ENCODE peak calls at places on chromosome 3, in six cellular contexts. One of them, this sample, is unnamed.

GRCh38 chr3:121529308-121529707 is 16.5 kb downstream of the POLQ start:
- DNase-seq in foreskin fibroblast: no peak
- DNase-seq in choroid plexus epithelial cell: peak; percentile 66
- DNase-seq in AG09309: no peak
- DNase-seq in colonic mucosa: no peak
- DNase-seq in neural crest cell: no peak
- DNase-seq in this sample: no peak

GRCh38 chr3:56219894-56220805 is 248.1 kb downstream of the ERC2 start:
- DNase-seq in choroid plexus epithelial cell: peak; percentile 5
- DNase-seq in AG09309: no peak
- DNase-seq in foreskin fibroblast: peak; percentile 8
- DNase-seq in neural crest cell: no peak
- DNase-seq in colonic mucosa: no peak
- DNase-seq in this sample: no peak

GRCh38 chr3:172777901-172778300 is 27.4 kb downstream of the ECT2 start:
- DNase-seq in foreskin fibroblast: no peak
- DNase-seq in AG09309: no peak
- DNase-seq in neural crest cell: no peak
- DNase-seq in choroid plexus epithelial cell: no peak
- DNase-seq in colonic mucosa: no peak
- DNase-seq in this sample: no peak

GRCh38 chr3:37810788-37811187 is 50.9 kb upstream of the CTDSPL start:
- DNase-seq in choroid plexus epithelial cell: no peak
- DNase-seq in AG09309: no peak
- DNase-seq in foreskin fibroblast: no peak
- DNase-seq in neural crest cell: no peak
- DNase-seq in colonic mucosa: no peak
- DNase-seq in this sample: no peak

GRCh38 chr3:60154011-60154410 is 1097.2 kb downstream of the FHIT start:
- DNase-seq in AG09309: no peak
- DNase-seq in foreskin fibroblast: no peak
- DNase-seq in neural crest cell: no peak
- DNase-seq in choroid plexus epithelial cell: no peak
- DNase-seq in colonic mucosa: no peak
- DNase-seq in this sample: no peak

GRCh38 chr3:177629276-177629675 is 432.0 kb upstream of the TBL1XR1 start:
- DNase-seq in choroid plexus epithelial cell: no peak
- DNase-seq in colonic mucosa: no peak
- DNase-seq in foreskin fibroblast: no peak
- DNase-seq in AG09309: no peak
- DNase-seq in neural crest cell: no peak
- DNase-seq in this sample: no peak

GRCh38 chr3:105608623-105609022 is 241.9 kb downstream of the ALCAM start:
- DNase-seq in colonic mucosa: no peak
- DNase-seq in AG09309: no peak
- DNase-seq in foreskin fibroblast: no peak
- DNase-seq in choroid plexus epithelial cell: no peak
- DNase-seq in neural crest cell: no peak
- DNase-seq in this sample: no peak

GRCh38 chr3:39639344-39640236 is 169.8 kb upstream of the MYRIP start:
- DNase-seq in colonic mucosa: no peak
- DNase-seq in foreskin fibroblast: peak; percentile 95
- DNase-seq in AG09309: peak; percentile 81
- DNase-seq in choroid plexus epithelial cell: peak; percentile 93
- DNase-seq in neural crest cell: no peak
- DNase-seq in this sample: peak; percentile 72

GRCh38 chr3:132418916-132419315 is 1.6 kb downstream of the DNAJC13 start:
- DNase-seq in choroid plexus epithelial cell: peak; percentile 39
- DNase-seq in AG09309: no peak
- DNase-seq in foreskin fibroblast: no peak
- DNase-seq in neural crest cell: no peak
- DNase-seq in colonic mucosa: no peak
- DNase-seq in this sample: no peak

GRCh38 chr3:15815696-15816095 is 17.9 kb upstream of the ANKRD28 start:
- DNase-seq in AG09309: no peak
- DNase-seq in choroid plexus epithelial cell: peak; percentile 87
- DNase-seq in colonic mucosa: no peak
- DNase-seq in neural crest cell: no peak
- DNase-seq in foreskin fibroblast: peak; percentile 51
- DNase-seq in this sample: peak; percentile 64

GRCh38 chr3:105502333-105502732 is 135.6 kb downstream of the ALCAM start:
- DNase-seq in neural crest cell: no peak
- DNase-seq in foreskin fibroblast: no peak
- DNase-seq in choroid plexus epithelial cell: no peak
- DNase-seq in colonic mucosa: no peak
- DNase-seq in AG09309: no peak
- DNase-seq in this sample: no peak

GRCh38 chr3:10483364-10483675 is 22.1 kb downstream of the ATP2B2 start:
- DNase-seq in colonic mucosa: no peak
- DNase-seq in neural crest cell: no peak
- DNase-seq in AG09309: no peak
- DNase-seq in choroid plexus epithelial cell: no peak
- DNase-seq in foreskin fibroblast: no peak
- DNase-seq in this sample: no peak

GRCh38 chr3:135125171-135125801 is 330.2 kb downstream of the EPHB1 start:
- DNase-seq in AG09309: no peak
- DNase-seq in colonic mucosa: no peak
- DNase-seq in choroid plexus epithelial cell: peak; percentile 24
- DNase-seq in foreskin fibroblast: peak; percentile 16
- DNase-seq in neural crest cell: peak; percentile 39
- DNase-seq in this sample: no peak

GRCh38 chr3:4582634-4583033 is 89.5 kb downstream of the ITPR1 start:
- DNase-seq in choroid plexus epithelial cell: peak; percentile 38
- DNase-seq in neural crest cell: no peak
- DNase-seq in colonic mucosa: no peak
- DNase-seq in foreskin fibroblast: no peak
- DNase-seq in AG09309: no peak
- DNase-seq in this sample: no peak

GRCh38 chr3:4583441-4583840 is 90.3 kb downstream of the ITPR1 start:
- DNase-seq in colonic mucosa: no peak
- DNase-seq in AG09309: no peak
- DNase-seq in choroid plexus epithelial cell: no peak
- DNase-seq in foreskin fibroblast: no peak
- DNase-seq in neural crest cell: no peak
- DNase-seq in this sample: no peak

GRCh38 chr3:4586381-4586780 is 93.2 kb downstream of the ITPR1 start:
- DNase-seq in colonic mucosa: no peak
- DNase-seq in foreskin fibroblast: no peak
- DNase-seq in AG09309: no peak
- DNase-seq in choroid plexus epithelial cell: no peak
- DNase-seq in neural crest cell: no peak
- DNase-seq in this sample: no peak

GRCh38 chr3:4587061-4587837 is 94.1 kb downstream of the ITPR1 start:
- DNase-seq in choroid plexus epithelial cell: no peak
- DNase-seq in colonic mucosa: no peak
- DNase-seq in neural crest cell: no peak
- DNase-seq in AG09309: no peak
- DNase-seq in foreskin fibroblast: no peak
- DNase-seq in this sample: no peak

DNA sequence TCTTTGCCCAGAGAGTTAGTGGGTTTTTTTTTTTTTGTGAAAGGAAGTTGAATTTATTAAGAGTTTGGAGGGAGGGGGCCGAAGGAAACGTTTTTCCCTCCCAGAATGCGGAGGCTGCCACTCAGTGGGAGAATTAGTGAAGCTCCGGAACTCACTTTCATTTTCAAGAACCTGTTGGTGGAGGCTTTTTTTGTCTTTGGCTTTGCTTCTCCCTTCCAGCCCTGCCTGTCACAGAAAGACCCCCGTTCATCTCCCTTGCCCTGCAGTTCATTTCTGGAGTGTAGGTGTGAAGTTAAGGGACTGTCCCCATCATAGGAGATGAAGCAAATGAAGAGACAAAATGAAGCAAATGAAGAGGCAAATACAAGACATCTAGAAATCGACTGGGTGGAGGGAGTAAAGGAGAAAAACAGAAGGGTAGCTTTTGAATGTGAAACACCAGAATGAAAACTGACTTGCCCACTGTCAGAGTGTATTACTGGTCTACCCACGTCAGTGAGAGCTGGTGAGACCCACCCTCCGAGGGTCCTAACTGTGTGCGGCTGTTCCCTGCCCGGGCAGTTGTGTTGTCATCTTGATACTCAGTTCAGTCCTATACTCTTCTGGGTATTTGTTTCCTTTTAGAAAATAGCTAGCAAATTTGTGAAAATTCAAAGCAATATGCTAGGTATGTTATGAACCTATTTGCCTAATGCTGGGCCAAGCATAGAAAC is 91.5 kb downstream of the ITPR1 start:
- DNase-seq in colonic mucosa: no peak
- DNase-seq in AG09309: no peak
- DNase-seq in foreskin fibroblast: no peak
- DNase-seq in choroid plexus epithelial cell: peak; percentile 36
- DNase-seq in neural crest cell: no peak
- DNase-seq in this sample: no peak
- TF ChIP-seq CTCF in colonic mucosa: no peak
- TF ChIP-seq CTCF in AG09309: no peak
- TF ChIP-seq CTCF in foreskin fibroblast: no peak
- TF ChIP-seq CTCF in choroid plexus epithelial cell: peak; percentile 46
- TF ChIP-seq CTCF in neural crest cell: no peak
- TF ChIP-seq CTCF in this sample: peak; percentile 7

GRCh38 chr3:184227481-184227935 is 1.9 kb upstream of the VWA5B2 start:
- DNase-seq in AG09309: no peak
- DNase-seq in colonic mucosa: no peak
- DNase-seq in choroid plexus epithelial cell: peak; percentile 32
- DNase-seq in neural crest cell: peak; percentile 28
- DNase-seq in foreskin fibroblast: no peak
- DNase-seq in this sample: no peak
- TF ChIP-seq CTCF in AG09309: peak; percentile 83
- TF ChIP-seq CTCF in colonic mucosa: peak; percentile 84
- TF ChIP-seq CTCF in choroid plexus epithelial cell: peak; percentile 91
- TF ChIP-seq CTCF in neural crest cell: peak; percentile 80
- TF ChIP-seq CTCF in foreskin fibroblast: peak; percentile 87
- TF ChIP-seq CTCF in this sample: peak; percentile 84

GRCh38 chr3:5787863-5788488 is 600.5 kb downstream of the EDEM1 start:
- DNase-seq in choroid plexus epithelial cell: no peak
- DNase-seq in AG09309: no peak
- DNase-seq in neural crest cell: peak; percentile 6
- DNase-seq in foreskin fibroblast: no peak
- DNase-seq in colonic mucosa: peak; percentile 24
- DNase-seq in this sample: no peak
- TF ChIP-seq CTCF in choroid plexus epithelial cell: no peak
- TF ChIP-seq CTCF in AG09309: no peak
- TF ChIP-seq CTCF in neural crest cell: peak; percentile 59
- TF ChIP-seq CTCF in foreskin fibroblast: no peak
- TF ChIP-seq CTCF in colonic mucosa: no peak
- TF ChIP-seq CTCF in this sample: no peak

GRCh38 chr3:101803152-101803782 is 24.3 kb downstream of the NXPE3 start:
- DNase-seq in foreskin fibroblast: peak; percentile 47
- DNase-seq in AG09309: peak; percentile 49
- DNase-seq in choroid plexus epithelial cell: peak; percentile 89
- DNase-seq in neural crest cell: peak; percentile 34
- DNase-seq in colonic mucosa: peak; percentile 71
- DNase-seq in this sample: no peak

GRCh38 chr3:101806491-101806890 is 27.5 kb downstream of the NXPE3 start:
- DNase-seq in AG09309: no peak
- DNase-seq in neural crest cell: no peak
- DNase-seq in colonic mucosa: no peak
- DNase-seq in foreskin fibroblast: no peak
- DNase-seq in choroid plexus epithelial cell: no peak
- DNase-seq in this sample: no peak

GRCh38 chr3:101803939-101804338 is 24.9 kb downstream of the NXPE3 start:
- DNase-seq in colonic mucosa: no peak
- DNase-seq in AG09309: no peak
- DNase-seq in choroid plexus epithelial cell: no peak
- DNase-seq in foreskin fibroblast: no peak
- DNase-seq in neural crest cell: no peak
- DNase-seq in this sample: no peak

GRCh38 chr3:101801174-101801573 is 22.2 kb downstream of the NXPE3 start:
- DNase-seq in AG09309: no peak
- DNase-seq in colonic mucosa: no peak
- DNase-seq in neural crest cell: no peak
- DNase-seq in foreskin fibroblast: no peak
- DNase-seq in choroid plexus epithelial cell: no peak
- DNase-seq in this sample: no peak

GRCh38 chr3:101802179-101802578 is 23.2 kb downstream of the NXPE3 start:
- DNase-seq in foreskin fibroblast: no peak
- DNase-seq in choroid plexus epithelial cell: no peak
- DNase-seq in neural crest cell: no peak
- DNase-seq in colonic mucosa: no peak
- DNase-seq in AG09309: no peak
- DNase-seq in this sample: no peak
- TF ChIP-seq CTCF in foreskin fibroblast: no peak
- TF ChIP-seq CTCF in choroid plexus epithelial cell: no peak
- TF ChIP-seq CTCF in neural crest cell: no peak
- TF ChIP-seq CTCF in colonic mucosa: no peak
- TF ChIP-seq CTCF in AG09309: no peak
- TF ChIP-seq CTCF in this sample: no peak

DNA sequence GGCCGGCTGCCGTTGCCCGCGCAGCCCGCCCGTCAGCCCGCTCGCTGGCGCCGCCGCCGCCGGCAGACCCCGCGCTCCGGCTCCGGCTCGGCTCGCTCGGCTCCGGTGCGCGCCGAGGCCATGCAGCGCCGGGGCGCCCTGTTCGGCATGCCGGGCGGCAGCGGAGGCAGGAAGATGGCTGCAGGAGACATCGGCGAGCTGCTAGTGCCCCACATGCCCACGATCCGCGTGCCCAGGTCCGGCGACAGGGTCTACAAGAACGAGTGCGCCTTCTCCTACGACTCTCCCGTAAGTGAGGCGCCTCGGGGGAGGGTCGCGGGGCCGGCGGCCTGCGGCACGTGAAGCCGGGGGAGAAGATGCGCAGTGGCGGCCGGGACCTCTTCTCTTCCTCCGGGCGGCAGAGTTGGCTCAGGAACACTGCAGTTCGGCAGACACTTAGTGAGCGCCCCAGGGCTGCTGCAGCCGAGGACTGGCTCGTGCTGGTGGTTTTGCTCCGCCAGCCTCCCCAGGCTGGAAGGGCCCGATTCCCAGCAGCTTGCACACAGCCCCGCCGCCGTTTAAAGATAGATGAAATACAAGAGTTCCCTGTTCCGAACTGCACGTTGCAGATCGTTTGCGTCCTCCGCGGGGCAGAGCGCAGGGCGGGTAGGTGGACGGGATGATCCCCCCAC is 401 bp downstream of the USP13 start:
- DNase-seq in choroid plexus epithelial cell: peak; percentile 88
- DNase-seq in AG09309: peak; percentile 52
- DNase-seq in neural crest cell: peak; percentile 71
- DNase-seq in colonic mucosa: peak; percentile 73
- DNase-seq in foreskin fibroblast: peak; percentile 74
- DNase-seq in this sample: peak; percentile 52
- TF ChIP-seq CTCF in choroid plexus epithelial cell: no peak
- TF ChIP-seq CTCF in AG09309: peak; percentile 1
- TF ChIP-seq CTCF in neural crest cell: no peak
- TF ChIP-seq CTCF in colonic mucosa: no peak
- TF ChIP-seq CTCF in foreskin fibroblast: no peak
- TF ChIP-seq CTCF in this sample: peak; percentile 20